ENCODE peak calls at places on chromosomes 1 and 21, in four cellular contexts. K is MM.1S, Z is vagina, F is mammary epithelial cell. E is an unnamed sample.

GRCh38 chr1:101548376-101548775 is 311.6 kb downstream of the S1PR1 start:
- DNase-seq in K (no peak), Z (no peak), F (no peak), E (no peak)

GRCh38 chr1:186750250-186750649 is 70.0 kb upstream of the PTGS2 start:
- DNase-seq in K (no peak), Z (no peak), F (peak; percentile 73), E (no peak)

GRCh38 chr1:222455188-222455879 is 92.6 kb downstream of the HHIPL2 start:
- DNase-seq in K (peak; percentile 86), Z (no peak), F (peak; percentile 81), E (peak; percentile 94)

GRCh38 chr1:207495816-207496792 is at the start of gene CR1:
- DNase-seq in K (peak; percentile 57), Z (no peak), F (no peak), E (peak; percentile 71)

GRCh38 chr1:110390692-110391232 is at the start of gene SLC16A4:
- DNase-seq in K (no peak), Z (no peak), F (peak; percentile 80), E (peak; percentile 57)

GRCh38 chr1:115222616-115223402 is 115.2 kb downstream of the NGF start:
- DNase-seq in K (no peak), Z (no peak), F (peak; percentile 68), E (no peak)

GRCh38 chr1:77057994-77058585 is 161.1 kb downstream of the PIGK start:
- DNase-seq in K (no peak), Z (no peak), F (no peak), E (peak; percentile 54)

GRCh38 chr1:43853161-43853921 is 80.3 kb upstream of the ARTN start:
- DNase-seq in K (peak; percentile 83), Z (no peak), F (peak; percentile 58), E (peak; percentile 24)

GRCh38 chr1:208242829-208243521 is 1.2 kb downstream of the PLXNA2 start:
- DNase-seq in K (peak; percentile 70), Z (no peak), F (peak; percentile 45), E (peak; percentile 75)

GRCh38 chr1:229148041-229148671 is 122.8 kb upstream of the RAB4A start:
- DNase-seq in K (no peak), Z (no peak), F (no peak), E (peak; percentile 87)

GRCh38 chr1:107142370-107142668 is 1.5 kb downstream of the NTNG1 start:
- DNase-seq in K (no peak), Z (no peak), F (no peak), E (no peak)

GRCh38 chr1:221644176-221644510 is 97.7 kb downstream of the DUSP10 start:
- DNase-seq in K (no peak), Z (no peak), F (no peak), E (no peak)

GRCh38 chr1:109300650-109301151 is 6.1 kb downstream of the MYBPHL start:
- DNase-seq in K (no peak), Z (no peak), F (no peak), E (no peak)

GRCh38 chr1:62912028-62912638 is 128.2 kb downstream of the ATG4C start:
- DNase-seq in K (peak; percentile 12), Z (no peak), F (peak; percentile 9), E (no peak)

GRCh38 chr1:33268457-33268856 is 12.2 kb downstream of the ZNF362 start:
- DNase-seq in K (no peak), Z (no peak), F (no peak), E (no peak)

GRCh38 chr1:35575401-35575958 is 2.4 kb downstream of the TFAP2E start:
- DNase-seq in K (no peak), Z (no peak), F (no peak), E (no peak)

GRCh38 chr1:43786975-43787374 is 79.6 kb downstream of the ST3GAL3 start:
- DNase-seq in K (no peak), Z (no peak), F (no peak), E (no peak)

DNA sequence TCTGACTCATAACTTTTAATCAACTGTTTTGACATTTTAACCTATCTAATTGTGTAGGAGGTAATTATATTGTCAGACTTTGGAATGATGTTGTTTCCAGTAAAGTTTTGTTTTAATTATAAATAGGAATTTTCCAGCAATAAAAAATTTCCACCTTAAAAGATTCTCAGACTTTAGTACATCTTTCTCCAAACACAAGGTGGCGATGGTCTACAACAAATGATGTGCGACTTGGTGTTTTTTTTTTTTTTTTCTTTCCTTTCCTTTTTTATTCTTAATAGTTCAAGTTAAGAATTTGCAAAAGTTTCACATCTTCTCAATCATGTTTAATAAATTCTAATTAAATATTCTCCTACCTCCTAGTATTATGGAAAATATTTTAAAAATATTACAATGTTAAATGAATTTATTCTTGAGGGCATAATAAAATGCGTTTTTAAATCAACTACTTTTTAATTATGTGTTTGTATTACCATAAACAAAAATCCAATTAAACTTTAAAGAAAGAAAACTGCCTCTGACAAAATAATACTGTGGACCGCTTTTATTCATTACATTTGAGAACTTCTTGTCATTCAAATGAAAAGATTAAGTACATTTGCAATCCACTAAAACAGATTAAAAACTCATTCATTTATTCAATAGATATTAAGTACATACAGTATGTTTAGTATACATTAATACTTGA is 4.4 kb upstream of the ADAMTS1 start:
- DNase-seq in K (peak; percentile 62), Z (no peak), F (peak; percentile 37), E (no peak)
- H3K4me3 ChIP-seq in K (no peak overlapping the region), Z (no peak overlapping the region), F (peak overlapping the region; percentile 13), E (no peak overlapping the region)

DNA sequence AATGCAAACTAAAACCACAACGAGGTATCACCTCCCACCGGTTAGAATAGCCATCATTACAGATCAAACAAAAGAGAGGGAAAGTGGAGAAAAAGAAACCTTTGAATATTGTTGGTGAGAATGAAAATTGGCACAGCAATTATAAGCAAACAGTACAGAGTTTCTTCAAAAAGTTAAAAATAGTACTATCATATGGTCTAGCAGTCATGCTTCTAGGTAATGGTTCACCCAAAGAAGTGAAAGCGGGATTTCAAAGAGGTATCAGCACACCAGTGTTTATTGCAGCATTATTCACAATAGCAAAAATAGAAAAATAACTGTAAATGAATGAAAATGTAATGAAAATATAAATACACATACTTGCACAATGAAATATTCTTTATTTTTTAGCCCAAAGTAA is 8.2 kb downstream of the OR2T10 start:
- DNase-seq in K (peak; percentile 6), Z (no peak), F (no peak), E (no peak)
- H3K9me3 ChIP-seq in K (no peaks in the 10 kb centered on the region), Z (no peaks in the 10 kb centered on the region), F (peaks cover 13% of the 10 kb centered on the region), E (peaks cover 91% of the 10 kb centered on the region)

DNA sequence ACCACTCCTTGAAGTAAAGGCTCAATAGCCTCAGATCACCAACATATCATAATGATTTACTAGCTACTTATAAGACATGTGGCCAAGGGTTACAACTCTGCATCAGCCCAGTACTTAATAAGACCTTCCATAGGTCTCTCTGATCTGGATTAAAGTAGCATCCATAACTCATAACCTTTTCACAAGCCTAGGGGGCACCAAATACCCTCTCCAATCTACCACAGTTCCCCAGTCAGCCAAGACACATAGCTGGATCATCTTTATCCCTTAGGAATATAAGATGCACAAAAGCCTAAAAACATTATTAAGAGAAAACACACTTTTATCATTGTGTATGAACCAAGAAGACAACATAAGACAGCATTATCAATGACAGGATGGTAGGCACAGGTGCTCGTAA is 22.1 kb downstream of the SSX2IP start:
- DNase-seq in K (no peak), Z (no peak), F (no peak), E (peak; percentile 51)
- TF ChIP-seq CTCF in K (no peak), Z (no peak), F (peak; percentile 31), E (peak; percentile 62)

GRCh38 chr1:30764939-30765582 is 7.5 kb upstream of the LAPTM5 start:
- DNase-seq in K (no peak), Z (no peak), F (no peak), E (no peak)
- H3K4me3 ChIP-seq in K (no peak overlapping the region), Z (no peak overlapping the region), F (no peak overlapping the region), E (no peak overlapping the region)

DNA sequence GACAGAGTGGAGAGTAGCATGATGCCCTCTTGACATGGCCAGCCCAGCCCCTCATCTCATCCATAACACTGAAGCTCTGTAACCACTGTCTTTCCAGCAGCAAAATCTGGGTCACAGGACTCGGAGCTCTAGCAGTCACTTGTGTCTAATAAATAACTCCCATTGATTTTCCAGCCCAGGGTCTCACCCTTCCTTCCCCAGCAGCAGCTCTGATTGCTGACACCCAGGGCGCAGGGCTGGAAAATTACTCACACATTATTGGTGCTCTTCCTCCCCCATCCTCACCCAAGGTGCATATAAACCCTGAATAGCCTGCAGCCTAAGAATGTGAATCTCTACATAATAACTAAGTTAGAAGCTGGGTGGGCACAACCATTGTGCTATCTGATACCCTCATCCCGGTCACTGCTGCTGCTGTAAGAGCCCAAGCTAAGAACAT is 21.1 kb upstream of the OR10J5 start:
- DNase-seq in K (no peak), Z (no peak), F (no peak), E (peak; percentile 30)
- H3K9me3 ChIP-seq in K (no peaks in the 10 kb centered on the region), Z (no peaks in the 10 kb centered on the region), F (no peaks in the 10 kb centered on the region), E (no peaks in the 10 kb centered on the region)

GRCh38 chr21:15524855-15525254 is 204.9 kb upstream of the USP25 start:
- DNase-seq in K (no peak), Z (no peak), F (no peak), E (no peak)

GRCh38 chr21:15521644-15522001 is 208.2 kb upstream of the USP25 start:
- DNase-seq in K (no peak), Z (no peak), F (peak; percentile 33), E (no peak)

GRCh38 chr21:15522148-15522547 is 207.6 kb upstream of the USP25 start:
- DNase-seq in K (no peak), Z (no peak), F (no peak), E (no peak)

GRCh38 chr21:15517394-15517793 is 212.4 kb upstream of the USP25 start:
- DNase-seq in K (no peak), Z (no peak), F (no peak), E (no peak)

GRCh38 chr21:15520811-15521643 is 208.8 kb upstream of the USP25 start:
- DNase-seq in K (no peak), Z (no peak), F (no peak), E (no peak)
- TF ChIP-seq CTCF in K (peak; percentile 4), Z (no peak), F (peak; percentile 32), E (peak; percentile 76)

DNA sequence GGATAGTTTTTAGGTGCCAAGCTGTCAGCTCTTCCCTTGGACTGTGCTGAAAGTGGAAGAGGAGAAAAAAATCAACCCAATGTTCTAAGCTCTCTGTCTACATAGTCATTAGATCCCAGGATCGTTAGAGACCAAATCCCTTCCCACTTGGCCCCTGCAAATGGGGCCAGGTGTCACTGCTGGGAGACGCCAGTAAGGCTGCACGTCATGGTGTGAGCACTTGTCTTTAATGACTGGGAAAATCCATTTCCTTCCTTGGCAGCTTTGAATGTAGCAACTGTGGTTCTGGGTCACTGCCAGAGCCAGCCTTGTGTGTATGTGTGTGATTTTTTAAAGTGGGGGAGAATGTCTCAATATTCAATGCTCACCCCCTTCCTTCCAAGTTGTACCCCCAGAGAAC is 59.9 kb downstream of the MAN1C1 start:
- DNase-seq in K (no peak), Z (no peak), F (peak; percentile 8), E (no peak)
- H3K4me3 ChIP-seq in K (no peak overlapping the region), Z (no peak overlapping the region), F (no peak overlapping the region), E (no peak overlapping the region)